ENCODE peak calls at places on chromosomes 5 and 9, in nine cellular contexts. One of them, this sample, is unnamed.

GRCh38 chr5:16593013-16593412 is 23.8 kb downstream of the RETREG1 start:
- DNase-seq in upper lobe of right lung: no peak
- DNase-seq in Peyer's patch: no peak
- DNase-seq in H1: no peak
- DNase-seq in CD8-positive, alpha-beta T cell: no peak
- DNase-seq in coronary artery: no peak
- DNase-seq in IMR-90: no peak
- DNase-seq in cardiac fibroblast: peak
- DNase-seq in foreskin fibroblast: peak
- DNase-seq in this sample: no peak

GRCh38 chr9:131282688-131283422 is 6.5 kb upstream of the FAM78A start:
- DNase-seq in upper lobe of right lung: no peak
- DNase-seq in Peyer's patch: no peak
- DNase-seq in H1: no peak
- DNase-seq in CD8-positive, alpha-beta T cell: no peak
- DNase-seq in coronary artery: no peak
- DNase-seq in IMR-90: peak
- DNase-seq in cardiac fibroblast: peak
- DNase-seq in foreskin fibroblast: peak
- DNase-seq in this sample: no peak

GRCh38 chr5:11110128-11110527 is 349.1 kb upstream of the DAP start:
- DNase-seq in upper lobe of right lung: no peak
- DNase-seq in Peyer's patch: no peak
- DNase-seq in H1: no peak
- DNase-seq in CD8-positive, alpha-beta T cell: no peak
- DNase-seq in coronary artery: no peak
- DNase-seq in IMR-90: no peak
- DNase-seq in cardiac fibroblast: no peak
- DNase-seq in foreskin fibroblast: no peak
- DNase-seq in this sample: no peak

GRCh38 chr5:147081256-147081872 is 153.5 kb upstream of the STK32A start:
- DNase-seq in upper lobe of right lung: no peak
- DNase-seq in Peyer's patch: no peak
- DNase-seq in H1: no peak
- DNase-seq in CD8-positive, alpha-beta T cell: no peak
- DNase-seq in coronary artery: no peak
- DNase-seq in IMR-90: no peak
- DNase-seq in cardiac fibroblast: no peak
- DNase-seq in foreskin fibroblast: no peak
- DNase-seq in this sample: no peak

GRCh38 chr5:1089621-1090040 is 22.2 kb downstream of the SLC12A7 start:
- DNase-seq in upper lobe of right lung: no peak
- DNase-seq in Peyer's patch: peak
- DNase-seq in H1: no peak
- DNase-seq in CD8-positive, alpha-beta T cell: no peak
- DNase-seq in coronary artery: no peak
- DNase-seq in IMR-90: no peak
- DNase-seq in cardiac fibroblast: no peak
- DNase-seq in foreskin fibroblast: no peak
- DNase-seq in this sample: no peak

GRCh38 chr9:5879419-5880181 is 11.1 kb upstream of the MLANA start:
- DNase-seq in upper lobe of right lung: no peak
- DNase-seq in Peyer's patch: peak
- DNase-seq in H1: no peak
- DNase-seq in CD8-positive, alpha-beta T cell: no peak
- DNase-seq in coronary artery: no peak
- DNase-seq in IMR-90: peak
- DNase-seq in cardiac fibroblast: peak
- DNase-seq in foreskin fibroblast: peak
- DNase-seq in this sample: peak

GRCh38 chr5:77082280-77082679 is 4.8 kb downstream of the ZBED3 start:
- DNase-seq in upper lobe of right lung: no peak
- DNase-seq in Peyer's patch: no peak
- DNase-seq in H1: no peak
- DNase-seq in CD8-positive, alpha-beta T cell: no peak
- DNase-seq in coronary artery: no peak
- DNase-seq in IMR-90: no peak
- DNase-seq in cardiac fibroblast: no peak
- DNase-seq in foreskin fibroblast: no peak
- DNase-seq in this sample: no peak

GRCh38 chr9:16704489-16705111 is 165.9 kb downstream of the BNC2 start:
- DNase-seq in upper lobe of right lung: no peak
- DNase-seq in Peyer's patch: peak
- DNase-seq in H1: no peak
- DNase-seq in CD8-positive, alpha-beta T cell: no peak
- DNase-seq in coronary artery: peak
- DNase-seq in IMR-90: peak
- DNase-seq in cardiac fibroblast: no peak
- DNase-seq in foreskin fibroblast: no peak
- DNase-seq in this sample: no peak

GRCh38 chr9:36328798-36329411 is 70.7 kb upstream of the GNE start:
- DNase-seq in upper lobe of right lung: no peak
- DNase-seq in Peyer's patch: peak
- DNase-seq in H1: no peak
- DNase-seq in CD8-positive, alpha-beta T cell: no peak
- DNase-seq in coronary artery: no peak
- DNase-seq in IMR-90: peak
- DNase-seq in cardiac fibroblast: peak
- DNase-seq in foreskin fibroblast: peak
- DNase-seq in this sample: peak

GRCh38 chr9:110922145-110922544 is 116.1 kb downstream of the LPAR1 start:
- DNase-seq in upper lobe of right lung: no peak
- DNase-seq in Peyer's patch: no peak
- DNase-seq in H1: no peak
- DNase-seq in CD8-positive, alpha-beta T cell: no peak
- DNase-seq in coronary artery: no peak
- DNase-seq in IMR-90: peak
- DNase-seq in cardiac fibroblast: peak
- DNase-seq in foreskin fibroblast: peak
- DNase-seq in this sample: no peak

GRCh38 chr5:43110606-43111170 is 10.0 kb upstream of the ZNF131 start:
- DNase-seq in upper lobe of right lung: no peak
- DNase-seq in Peyer's patch: peak
- DNase-seq in H1: no peak
- DNase-seq in CD8-positive, alpha-beta T cell: no peak
- DNase-seq in coronary artery: no peak
- DNase-seq in IMR-90: no peak
- DNase-seq in cardiac fibroblast: no peak
- DNase-seq in foreskin fibroblast: peak
- DNase-seq in this sample: no peak

GRCh38 chr9:33139421-33140228 is 27.5 kb downstream of the B4GALT1 start:
- DNase-seq in upper lobe of right lung: no peak
- DNase-seq in Peyer's patch: peak
- DNase-seq in H1: no peak
- DNase-seq in CD8-positive, alpha-beta T cell: no peak
- DNase-seq in coronary artery: peak
- DNase-seq in IMR-90: peak
- DNase-seq in cardiac fibroblast: peak
- DNase-seq in foreskin fibroblast: peak
- DNase-seq in this sample: peak

GRCh38 chr5:35924950-35925722 is 13.3 kb downstream of the CAPSL start:
- DNase-seq in upper lobe of right lung: peak
- DNase-seq in Peyer's patch: peak
- DNase-seq in H1: no peak
- DNase-seq in CD8-positive, alpha-beta T cell: peak
- DNase-seq in coronary artery: no peak
- DNase-seq in IMR-90: peak
- DNase-seq in cardiac fibroblast: peak
- DNase-seq in foreskin fibroblast: peak
- DNase-seq in this sample: peak

GRCh38 chr9:127720865-127721227 is 5.0 kb downstream of the TTC16 start:
- DNase-seq in upper lobe of right lung: no peak
- DNase-seq in Peyer's patch: no peak
- DNase-seq in H1: no peak
- DNase-seq in CD8-positive, alpha-beta T cell: no peak
- DNase-seq in coronary artery: no peak
- DNase-seq in IMR-90: no peak
- DNase-seq in cardiac fibroblast: no peak
- DNase-seq in foreskin fibroblast: no peak
- DNase-seq in this sample: no peak

GRCh38 chr9:96084289-96084688 is 208.8 kb downstream of the ERCC6L2 start:
- DNase-seq in upper lobe of right lung: no peak
- DNase-seq in Peyer's patch: no peak
- DNase-seq in H1: no peak
- DNase-seq in CD8-positive, alpha-beta T cell: no peak
- DNase-seq in coronary artery: no peak
- DNase-seq in IMR-90: no peak
- DNase-seq in cardiac fibroblast: no peak
- DNase-seq in foreskin fibroblast: no peak
- DNase-seq in this sample: no peak

DNA sequence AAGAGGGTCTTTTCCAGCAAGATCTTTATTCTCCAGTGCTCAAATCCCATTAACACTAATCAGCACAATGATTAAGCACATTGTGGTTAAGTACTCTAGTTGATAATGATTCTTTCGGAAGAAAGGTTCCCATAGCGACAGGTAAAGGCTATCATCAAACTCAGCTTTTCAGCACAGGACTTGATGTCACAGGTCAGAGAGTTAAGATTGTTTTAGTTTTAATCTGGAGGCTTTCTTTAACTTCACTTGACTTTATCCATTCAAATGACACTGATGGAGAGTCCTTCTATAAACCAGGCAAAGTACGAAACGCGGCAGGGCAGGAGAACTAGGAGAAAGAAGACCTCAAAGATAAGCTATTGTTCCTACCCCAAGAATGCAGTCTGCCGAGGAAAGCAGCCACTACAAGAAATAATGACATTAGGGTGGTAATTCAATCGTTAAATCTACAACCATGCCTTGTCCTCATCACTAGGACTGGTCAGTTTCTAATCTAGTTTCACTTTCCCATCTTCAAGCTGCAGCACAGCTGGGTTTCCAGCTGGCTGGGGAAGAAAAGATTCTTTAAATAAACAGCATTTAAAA is 4.6 kb downstream of the NRG2 start:
- DNase-seq in upper lobe of right lung: no peak
- DNase-seq in Peyer's patch: no peak
- DNase-seq in H1: no peak
- DNase-seq in CD8-positive, alpha-beta T cell: no peak
- DNase-seq in coronary artery: no peak
- DNase-seq in IMR-90: peak
- DNase-seq in cardiac fibroblast: peak
- DNase-seq in foreskin fibroblast: peak
- DNase-seq in this sample: no peak
- H3K4me3 ChIP-seq in upper lobe of right lung: peak
- H3K4me3 ChIP-seq in Peyer's patch: peak
- H3K4me3 ChIP-seq in H1: no peak
- H3K4me3 ChIP-seq in CD8-positive, alpha-beta T cell: no peak
- H3K4me3 ChIP-seq in coronary artery: peak
- H3K4me3 ChIP-seq in IMR-90: peak
- H3K4me3 ChIP-seq in cardiac fibroblast: peak
- H3K4me3 ChIP-seq in foreskin fibroblast: peak
- H3K4me3 ChIP-seq in this sample: peak

GRCh38 chr5:90690317-90690716 is 131.7 kb downstream of the ADGRV1 start:
- DNase-seq in upper lobe of right lung: no peak
- DNase-seq in Peyer's patch: no peak
- DNase-seq in H1: no peak
- DNase-seq in CD8-positive, alpha-beta T cell: no peak
- DNase-seq in coronary artery: no peak
- DNase-seq in IMR-90: no peak
- DNase-seq in cardiac fibroblast: no peak
- DNase-seq in foreskin fibroblast: no peak
- DNase-seq in this sample: no peak

GRCh38 chr5:90685425-90686022 is 126.9 kb downstream of the ADGRV1 start:
- DNase-seq in upper lobe of right lung: no peak
- DNase-seq in Peyer's patch: no peak
- DNase-seq in H1: no peak
- DNase-seq in CD8-positive, alpha-beta T cell: no peak
- DNase-seq in coronary artery: no peak
- DNase-seq in IMR-90: no peak
- DNase-seq in cardiac fibroblast: no peak
- DNase-seq in foreskin fibroblast: no peak
- DNase-seq in this sample: no peak

GRCh38 chr5:90691533-90691932 is 132.9 kb downstream of the ADGRV1 start:
- DNase-seq in upper lobe of right lung: no peak
- DNase-seq in Peyer's patch: no peak
- DNase-seq in H1: no peak
- DNase-seq in CD8-positive, alpha-beta T cell: no peak
- DNase-seq in coronary artery: no peak
- DNase-seq in IMR-90: no peak
- DNase-seq in cardiac fibroblast: no peak
- DNase-seq in foreskin fibroblast: no peak
- DNase-seq in this sample: no peak

GRCh38 chr5:90689064-90689463 is 130.5 kb downstream of the ADGRV1 start:
- DNase-seq in upper lobe of right lung: no peak
- DNase-seq in Peyer's patch: no peak
- DNase-seq in H1: no peak
- DNase-seq in CD8-positive, alpha-beta T cell: no peak
- DNase-seq in coronary artery: no peak
- DNase-seq in IMR-90: no peak
- DNase-seq in cardiac fibroblast: no peak
- DNase-seq in foreskin fibroblast: no peak
- DNase-seq in this sample: no peak
- TF ChIP-seq CTCF in upper lobe of right lung: no peak
- TF ChIP-seq CTCF in Peyer's patch: no peak
- TF ChIP-seq CTCF in H1: peak
- TF ChIP-seq CTCF in CD8-positive, alpha-beta T cell: no peak
- TF ChIP-seq CTCF in coronary artery: no peak
- TF ChIP-seq CTCF in IMR-90: no peak
- TF ChIP-seq CTCF in cardiac fibroblast: no peak
- TF ChIP-seq CTCF in foreskin fibroblast: no peak
- TF ChIP-seq CTCF in this sample: no peak

GRCh38 chr9:13567833-13568232 is 288.3 kb upstream of the MPDZ start:
- DNase-seq in upper lobe of right lung: no peak
- DNase-seq in Peyer's patch: no peak
- DNase-seq in H1: no peak
- DNase-seq in CD8-positive, alpha-beta T cell: no peak
- DNase-seq in coronary artery: no peak
- DNase-seq in IMR-90: no peak
- DNase-seq in cardiac fibroblast: peak
- DNase-seq in foreskin fibroblast: peak
- DNase-seq in this sample: no peak
- H3K4me3 ChIP-seq in upper lobe of right lung: no peak
- H3K4me3 ChIP-seq in Peyer's patch: no peak
- H3K4me3 ChIP-seq in H1: no peak
- H3K4me3 ChIP-seq in CD8-positive, alpha-beta T cell: no peak
- H3K4me3 ChIP-seq in coronary artery: peak
- H3K4me3 ChIP-seq in IMR-90: no peak
- H3K4me3 ChIP-seq in cardiac fibroblast: no peak
- H3K4me3 ChIP-seq in foreskin fibroblast: no peak
- H3K4me3 ChIP-seq in this sample: no peak

DNA sequence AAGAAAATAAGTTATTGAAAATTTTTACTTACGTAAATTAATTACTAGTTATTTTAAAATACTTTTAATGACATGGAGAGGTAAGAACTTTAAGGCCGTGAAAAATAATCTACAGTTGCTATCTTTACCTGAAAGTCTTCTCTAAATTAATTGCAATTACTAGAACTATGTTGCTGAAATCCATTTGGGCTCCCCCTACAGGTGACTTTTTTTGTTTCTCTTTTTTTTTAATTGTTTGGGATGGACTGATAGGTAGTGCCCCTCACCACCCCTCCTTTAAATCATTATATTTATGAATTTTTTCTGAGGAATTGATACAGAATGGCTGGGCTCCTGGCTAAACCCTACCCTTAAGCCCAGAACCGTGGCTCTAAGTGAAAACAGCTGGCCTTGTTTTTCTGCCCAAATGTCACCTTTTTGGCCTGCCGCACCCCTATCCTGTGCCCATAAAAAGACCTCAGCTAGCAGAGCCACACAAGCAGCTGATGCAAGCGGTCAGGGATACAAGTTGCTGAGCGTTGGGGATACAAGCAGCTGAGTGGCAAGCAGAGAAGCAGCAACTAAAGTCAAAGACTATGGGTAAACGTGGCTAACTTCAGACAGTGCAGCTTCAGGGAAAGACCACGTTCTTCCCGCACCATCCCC is 315.2 kb upstream of the ACO1 start:
- DNase-seq in upper lobe of right lung: no peak
- DNase-seq in Peyer's patch: no peak
- DNase-seq in H1: no peak
- DNase-seq in CD8-positive, alpha-beta T cell: no peak
- DNase-seq in coronary artery: no peak
- DNase-seq in IMR-90: no peak
- DNase-seq in cardiac fibroblast: peak
- DNase-seq in foreskin fibroblast: no peak
- DNase-seq in this sample: no peak
- TF ChIP-seq CTCF in upper lobe of right lung: peak
- TF ChIP-seq CTCF in Peyer's patch: no peak
- TF ChIP-seq CTCF in H1: no peak
- TF ChIP-seq CTCF in CD8-positive, alpha-beta T cell: peak
- TF ChIP-seq CTCF in coronary artery: no peak
- TF ChIP-seq CTCF in IMR-90: peak
- TF ChIP-seq CTCF in cardiac fibroblast: no peak
- TF ChIP-seq CTCF in foreskin fibroblast: no peak
- TF ChIP-seq CTCF in this sample: no peak

This sample was measured in AG09309.